ENCODE peak calls at places on chromosomes 5 and 9, in five cellular contexts. U is Caki2, T is DMS 273 treated with DMSO at 0.1 percent for 48 hours, O is nephron progenitor cell, Y is GM23248. L is an unnamed sample.

GRCh38 chr5:43616535-43616934 is 13.6 kb downstream of the NNT start:
- DNase-seq in U (no peak), T (no peak), O (no peak), Y (peak; percentile 32), L (no peak)

GRCh38 chr9:34405719-34406118 is 29.0 kb upstream of the MYORG start:
- DNase-seq in U (no peak), T (no peak), O (no peak), Y (peak; percentile 86), L (no peak)

GRCh38 chr9:121985792-121986494 is 107.2 kb downstream of the TTLL11 start:
- DNase-seq in U (no peak), T (no peak), O (no peak), Y (peak; percentile 43), L (no peak)

GRCh38 chr5:1110930-1111726 is 735 bp downstream of the SLC12A7 start:
- DNase-seq in U (no peak), T (no peak), O (peak; percentile 67), Y (peak; percentile 24), L (peak; percentile 11)

GRCh38 chr5:115962565-115963402 is 509 bp downstream of the LVRN start:
- DNase-seq in U (no peak), T (no peak), O (peak; percentile 39), Y (peak; percentile 72), L (no peak)

GRCh38 chr5:59583151-59583809 is 310.2 kb downstream of the PDE4D start:
- DNase-seq in U (peak; percentile 64), T (no peak), O (no peak), Y (no peak), L (no peak)

GRCh38 chr5:72392326-72392733 is 72.2 kb downstream of the PTCD2 start:
- DNase-seq in U (no peak), T (peak; percentile 37), O (no peak), Y (peak; percentile 51), L (no peak)

GRCh38 chr5:172493906-172494305 is 39.6 kb upstream of the SH3PXD2B start:
- DNase-seq in U (no peak), T (no peak), O (no peak), Y (no peak), L (no peak)

GRCh38 chr9:114156658-114157421 is 1.5 kb downstream of the COL27A1 start:
- DNase-seq in U (peak; percentile 43), T (no peak), O (peak; percentile 63), Y (peak; percentile 85), L (no peak)

GRCh38 chr9:112170235-112170634 is 4.9 kb downstream of the SUSD1 start:
- DNase-seq in U (no peak), T (no peak), O (no peak), Y (no peak), L (no peak)

GRCh38 chr5:97986069-97986468 is 787.4 kb upstream of the RGMB start:
- DNase-seq in U (no peak), T (no peak), O (no peak), Y (peak; percentile 88), L (no peak)

GRCh38 chr9:92614763-92615441 is 55.0 kb downstream of the IPPK start:
- DNase-seq in U (no peak), T (no peak), O (no peak), Y (peak; percentile 84), L (no peak)

L was measured in effector CD8-positive, alpha-beta T cell.